ENCODE peak calls at places on chromosomes 4 and X, in seven cellular contexts. J, C, Q, I, P, O and Y are unnamed samples.

GRCh38 chr4:53744446-53745160 is 153.3 kb upstream of the LNX1 start:
- DNase-seq in J (peak; percentile 41), C (no peak), Q (no peak), I (no peak), P (peak; percentile 59), O (no peak), Y (no peak)

GRCh38 chrX:68417651-68418050 is 15.6 kb downstream of the OPHN1 start:
- DNase-seq in J (no peak), C (no peak), Q (no peak), I (no peak), P (no peak), O (no peak), Y (no peak)

GRCh38 chr4:126441173-126441810 is 1126.5 kb downstream of the FAT4 start:
- DNase-seq in J (no peak), C (no peak), Q (no peak), I (peak; percentile 17), P (peak; percentile 11), O (no peak), Y (no peak)

GRCh38 chrX:11407331-11408110 is 114.3 kb downstream of the AMELX start:
- DNase-seq in J (peak; percentile 11), C (no peak), Q (no peak), I (peak; percentile 23), P (no peak), O (no peak), Y (no peak)

GRCh38 chr4:57037982-57038604 is 59.4 kb downstream of the POLR2B start:
- DNase-seq in J (peak; percentile 45), C (peak; percentile 35), Q (peak; percentile 70), I (peak; percentile 55), P (peak; percentile 85), O (peak; percentile 48), Y (peak; percentile 54)

GRCh38 chrX:15619053-15619772 is 18.5 kb upstream of the ACE2 start:
- DNase-seq in J (no peak), C (peak; percentile 0), Q (no peak), I (peak; percentile 2), P (no peak), O (no peak), Y (peak; percentile 38)

GRCh38 chr4:165680821-165681220 is 192.2 kb upstream of the TLL1 start:
- DNase-seq in J (no peak), C (no peak), Q (peak; percentile 7), I (no peak), P (no peak), O (no peak), Y (no peak)

GRCh38 chr4:33722254-33722653 is 2522.1 kb downstream of the ARAP2 start:
- DNase-seq in J (no peak), C (peak; percentile 87), Q (peak; percentile 82), I (no peak), P (no peak), O (no peak), Y (peak; percentile 6)

GRCh38 chrX:44906041-44906440 is 33.1 kb downstream of the KDM6A start:
- DNase-seq in J (no peak), C (no peak), Q (no peak), I (no peak), P (no peak), O (no peak), Y (no peak)

GRCh38 chr4:21699437-21699836 is 249.1 kb downstream of the KCNIP4 start:
- DNase-seq in J (no peak), C (no peak), Q (no peak), I (no peak), P (no peak), O (no peak), Y (no peak)

GRCh38 chr4:141898336-141898735 is 262.0 kb downstream of the IL15 start:
- DNase-seq in J (no peak), C (peak; percentile 44), Q (no peak), I (no peak), P (no peak), O (no peak), Y (no peak)

GRCh38 chr4:1401409-1402020 is 4.7 kb downstream of the NKX1-1 start:
- DNase-seq in J (no peak), C (no peak), Q (no peak), I (no peak), P (no peak), O (no peak), Y (no peak)

GRCh38 chrX:14039344-14039743 is 9.7 kb upstream of the GEMIN8 start:
- DNase-seq in J (peak; percentile 63), C (peak; percentile 23), Q (peak; percentile 40), I (peak; percentile 37), P (peak; percentile 56), O (peak; percentile 59), Y (peak; percentile 50)

GRCh38 chr4:53748328-53748772 is 157.1 kb upstream of the LNX1 start:
- DNase-seq in J (peak; percentile 99), C (no peak), Q (no peak), I (no peak), P (no peak), O (no peak), Y (no peak)

GRCh38 chr4:78669453-78669852 is 106.7 kb upstream of the BMP2K start:
- DNase-seq in J (peak; percentile 22), C (no peak), Q (no peak), I (no peak), P (no peak), O (no peak), Y (no peak)

GRCh38 chrX:101617211-101618191 is at the start of gene ARMCX6:
- DNase-seq in J (peak; percentile 85), C (peak; percentile 72), Q (peak; percentile 80), I (peak; percentile 77), P (peak; percentile 76), O (peak; percentile 70), Y (peak; percentile 73)

GRCh38 chrX:10893976-10894375 is 217.2 kb upstream of the HCCS start:
- DNase-seq in J (no peak), C (no peak), Q (no peak), I (no peak), P (no peak), O (no peak), Y (no peak)

GRCh38 chrX:100883654-100884053 is 9.5 kb upstream of the NOX1 start:
- DNase-seq in J (peak; percentile 35), C (no peak), Q (no peak), I (no peak), P (no peak), O (no peak), Y (no peak)

GRCh38 chrX:70527610-70528009 is 83.0 kb downstream of the DLG3 start:
- DNase-seq in J (no peak), C (no peak), Q (no peak), I (no peak), P (no peak), O (no peak), Y (no peak)

GRCh38 chr4:143307536-143307935 is 29.1 kb upstream of the GAB1 start:
- DNase-seq in J (no peak), C (no peak), Q (no peak), I (no peak), P (no peak), O (no peak), Y (no peak)

GRCh38 chr4:1776521-1777161 is 16.5 kb upstream of the FGFR3 start:
- DNase-seq in J (no peak), C (no peak), Q (no peak), I (no peak), P (no peak), O (no peak), Y (no peak)

GRCh38 chr4:24537025-24537424 is 47.3 kb downstream of the DHX15 start:
- DNase-seq in J (no peak), C (no peak), Q (no peak), I (no peak), P (no peak), O (no peak), Y (no peak)

DNA sequence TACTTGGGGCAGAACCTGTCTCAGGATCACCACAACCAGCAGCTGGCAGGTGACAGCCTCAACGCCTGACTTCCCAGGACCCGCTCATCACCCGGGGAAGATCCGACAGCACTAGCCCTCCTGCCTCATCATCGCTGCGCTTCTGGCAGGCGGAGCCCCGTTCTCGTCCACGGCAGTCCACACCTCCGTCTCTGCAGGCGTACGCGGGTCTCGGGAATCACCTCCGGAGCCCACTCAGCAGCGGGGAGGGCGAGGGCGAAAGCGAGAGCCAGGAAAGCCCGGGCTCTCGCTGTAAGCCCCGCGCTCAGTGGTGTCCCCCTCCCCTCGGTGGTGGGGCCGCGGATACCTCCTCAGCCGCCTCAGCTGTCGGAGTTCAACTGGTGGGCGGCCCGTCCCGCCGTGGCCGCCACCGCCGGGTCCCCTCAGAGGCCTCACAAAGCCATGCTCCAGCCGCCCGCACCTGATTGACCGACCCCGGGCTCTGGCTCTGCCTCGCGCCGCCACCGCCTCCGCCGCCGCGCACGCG is 518 bp upstream of the CNKSR2 start:
- DNase-seq in J (no peak), C (no peak), Q (no peak), I (no peak), P (no peak), O (no peak), Y (no peak)
- H3K4me3 ChIP-seq in J (peak overlapping the region; percentile 33), C (peak overlapping the region; percentile 38), Q (peak overlapping the region; percentile 28), I (peak overlapping the region; percentile 60), P (peak overlapping the region; percentile 65), O (peak overlapping the region; percentile 17), Y (peak overlapping the region; percentile 49)

DNA sequence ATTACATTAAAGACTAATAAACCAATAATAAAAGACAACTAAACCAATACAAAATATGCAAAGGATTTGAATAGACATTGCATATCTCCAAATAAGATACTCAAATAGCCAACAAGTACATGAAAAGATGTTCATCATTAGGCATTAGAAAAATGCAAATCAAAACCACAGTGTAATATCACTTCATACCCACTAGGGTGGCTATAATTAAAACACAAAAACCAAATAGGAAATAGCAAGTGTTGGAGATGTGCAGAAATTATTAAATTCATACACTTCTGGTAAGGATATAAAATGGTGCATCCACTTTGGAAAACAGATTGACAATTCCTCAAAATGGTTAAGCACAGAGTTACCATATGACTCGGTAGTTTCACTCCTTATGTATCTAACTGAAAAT is 860.8 kb upstream of the DIAPH2 start:
- DNase-seq in J (no peak), C (no peak), Q (no peak), I (no peak), P (no peak), O (no peak), Y (no peak)
- TF ChIP-seq CTCF in J (no peak), C (no peak), Q (peak; percentile 10), I (no peak), P (no peak), O (no peak), Y (no peak)

GRCh38 chr4:66028668-66029067 is 358.4 kb upstream of the EPHA5 start:
- DNase-seq in J (no peak), C (no peak), Q (no peak), I (no peak), P (no peak), O (no peak), Y (no peak)
- H3K4me3 ChIP-seq in J (no peak overlapping the region), C (no peak overlapping the region), Q (no peak overlapping the region), I (no peak overlapping the region), P (no peak overlapping the region), O (no peak overlapping the region), Y (no peak overlapping the region)

GRCh38 chr4:110619001-110619350 is 3.9 kb downstream of the PITX2 start:
- DNase-seq in J (no peak), C (no peak), Q (no peak), I (no peak), P (no peak), O (no peak), Y (no peak)

GRCh38 chr4:110621328-110621812 is 1.5 kb downstream of the PITX2 start:
- DNase-seq in J (no peak), C (no peak), Q (no peak), I (no peak), P (no peak), O (no peak), Y (no peak)

GRCh38 chr4:110621839-110622751 is 782 bp downstream of the PITX2 start:
- DNase-seq in J (no peak), C (no peak), Q (no peak), I (no peak), P (no peak), O (no peak), Y (no peak)

GRCh38 chr4:110619401-110620247 is 3.3 kb downstream of the PITX2 start:
- DNase-seq in J (no peak), C (no peak), Q (no peak), I (no peak), P (peak; percentile 39), O (no peak), Y (no peak)

GRCh38 chr4:110620352-110621327 is 2.2 kb downstream of the PITX2 start:
- DNase-seq in J (peak; percentile 21), C (no peak), Q (no peak), I (no peak), P (peak; percentile 82), O (no peak), Y (no peak)
- TF ChIP-seq CTCF in J (no peak), C (no peak), Q (no peak), I (no peak), P (no peak), O (no peak), Y (peak; percentile 6)